ENCODE peak calls at places on chromosomes 3 and 15, in six cellular contexts. O, Z, B, P, V and M are unnamed samples.

GRCh38 chr3:59607628-59608027 is 557.8 kb upstream of the CFAP20DC start:
- DNase-seq in B (no peak), Z (no peak), O (no peak), P (no peak), V (peak), M (no peak)

GRCh38 chr3:181326637-181327223 is 337.2 kb upstream of the DNAJC19 start:
- DNase-seq in O (no peak), V (peak), P (no peak), Z (no peak), B (peak), M (peak)

GRCh38 chr3:124714218-124714853 is 15.9 kb upstream of the UMPS start:
- DNase-seq in B (no peak), P (no peak), V (no peak), Z (no peak), O (no peak), M (no peak)

GRCh38 chr3:171833775-171834460 is 9.2 kb upstream of the TMEM212 start:
- DNase-seq in O (no peak), B (peak), Z (no peak), V (no peak), P (no peak), M (peak)

GRCh38 chr3:124569761-124570160 is 160.5 kb upstream of the UMPS start:
- DNase-seq in O (no peak), V (no peak), Z (no peak), P (peak), B (no peak), M (no peak)

GRCh38 chr3:150495563-150496168 is 50.6 kb downstream of the SERP1 start:
- DNase-seq in Z (peak), O (no peak), P (no peak), V (peak), B (peak), M (peak)

GRCh38 chr3:126535636-126536035 is 11.7 kb downstream of the CHST13 start:
- DNase-seq in O (no peak), P (no peak), B (no peak), Z (no peak), V (no peak), M (no peak)

GRCh38 chr3:100097919-100098896 is 16.1 kb downstream of the FILIP1L start:
- DNase-seq in B (no peak), P (no peak), O (no peak), V (peak), Z (no peak), M (no peak)

GRCh38 chr15:51260262-51260661 is 78.1 kb downstream of the CYP19A1 start:
- DNase-seq in V (no peak), Z (no peak), P (no peak), O (no peak), B (no peak), M (no peak)

GRCh38 chr3:49294343-49294742 is 17.3 kb upstream of the C3orf62 start:
- DNase-seq in Z (no peak), O (no peak), V (no peak), B (no peak), P (no peak), M (no peak)

GRCh38 chr3:57852896-57853295 is 96.8 kb downstream of the SLMAP start:
- DNase-seq in Z (no peak), B (peak), P (no peak), O (no peak), V (no peak), M (peak)

GRCh38 chr3:46916278-46916677 is 38.8 kb downstream of the PTH1R start:
- DNase-seq in V (no peak), O (no peak), B (no peak), Z (no peak), P (no peak), M (no peak)

GRCh38 chr3:188867691-188868090 is 304.1 kb upstream of the TPRG1 start:
- DNase-seq in Z (no peak), B (no peak), V (no peak), P (no peak), O (no peak), M (no peak)

GRCh38 chr3:16423947-16424673 is 89.4 kb downstream of the RFTN1 start:
- DNase-seq in V (no peak), P (no peak), Z (no peak), O (no peak), B (no peak), M (no peak)

GRCh38 chr15:100713163-100713867 is 110.9 kb downstream of the ASB7 start:
- DNase-seq in V (no peak), Z (no peak), B (peak), O (no peak), P (no peak), M (peak)

GRCh38 chr15:35784745-35785144 is 238.8 kb upstream of the DPH6 start:
- DNase-seq in Z (no peak), V (peak), P (no peak), O (no peak), B (no peak), M (no peak)

GRCh38 chr15:57323806-57324589 is 52.3 kb upstream of the CGNL1 start:
- DNase-seq in O (no peak), P (no peak), Z (peak), B (peak), V (no peak), M (peak)

GRCh38 chr3:46894256-46894655 is 16.7 kb downstream of the PTH1R start:
- DNase-seq in P (no peak), B (no peak), V (no peak), O (no peak), Z (no peak), M (no peak)

GRCh38 chr15:83926116-83926515 is 272.2 kb downstream of the ADAMTSL3 start:
- DNase-seq in P (no peak), B (peak), Z (no peak), V (no peak), O (no peak), M (peak)

GRCh38 chr3:161409069-161409468 is 37.8 kb upstream of the SPTSSB start:
- DNase-seq in B (peak), O (no peak), V (no peak), P (no peak), Z (peak), M (peak)

GRCh38 chr15:44129911-44130310 is 65.2 kb downstream of the FRMD5 start:
- DNase-seq in O (no peak), V (no peak), B (no peak), Z (no peak), P (no peak), M (no peak)

GRCh38 chr3:184241141-184241446 is 7.7 kb downstream of the ALG3 start:
- DNase-seq in B (no peak), P (no peak), Z (no peak), O (no peak), V (no peak), M (no peak)

GRCh38 chr3:112874725-112875124 is 28.1 kb upstream of the CD200R1L start:
- DNase-seq in Z (no peak), O (no peak), B (no peak), P (no peak), V (no peak), M (no peak)

GRCh38 chr15:38564557-38565286 is at the start of gene RASGRP1:
- DNase-seq in B (no peak), O (peak), Z (peak), P (peak), V (peak), M (peak)

GRCh38 chr3:67876261-67876660 is 221.8 kb upstream of the SUCLG2 start:
- DNase-seq in B (peak), Z (no peak), V (no peak), O (no peak), P (no peak), M (no peak)

GRCh38 chr3:39933986-39934693 is 124.7 kb downstream of the MYRIP start:
- DNase-seq in B (no peak), Z (no peak), V (no peak), P (no peak), O (no peak), M (no peak)

GRCh38 chr3:146196789-146197188 is 35.8 kb upstream of the PLOD2 start:
- DNase-seq in B (no peak), P (no peak), O (no peak), V (no peak), Z (no peak), M (no peak)

GRCh38 chr3:47495111-47495510 is 18.4 kb downstream of the ELP6 start:
- DNase-seq in V (no peak), O (no peak), B (no peak), Z (no peak), P (no peak), M (no peak)

GRCh38 chr3:133444071-133444774 is 44.4 kb downstream of the BFSP2 start:
- DNase-seq in Z (no peak), V (no peak), O (no peak), P (no peak), B (peak), M (peak)

GRCh38 chr3:177209509-177209908 is 12.2 kb upstream of the TBL1XR1 start:
- DNase-seq in O (no peak), B (no peak), V (no peak), Z (no peak), P (no peak), M (no peak)

GRCh38 chr3:106823706-106824105 is 553.5 kb upstream of the CCDC54 start:
- DNase-seq in V (no peak), B (no peak), P (no peak), Z (no peak), O (no peak), M (no peak)